ENCODE peak calls at places on chromosome 9, in seven cellular contexts. U is choroid plexus epithelial cell; V is right atrium auricular region; A is naive thymus-derived CD4-positive, alpha-beta T cell; C is left ventricle myocardium inferior; E is effector memory CD4-positive, alpha-beta T cell; O is bronchial epithelial cell. M is an unnamed sample.

GRCh38 chr9:98997580-98997979 is 53.9 kb downstream of the COL15A1 start:
- DNase-seq in E (no peak), V (no peak), U (peak), A (no peak), C (no peak), O (no peak), M (no peak)

GRCh38 chr9:122767821-122768220 is 20.9 kb upstream of the OR5C1 start:
- DNase-seq in C (no peak), O (no peak), A (no peak), V (no peak), E (no peak), U (no peak), M (no peak)

GRCh38 chr9:82419827-82420486 is 431.4 kb downstream of the SPATA31D1 start:
- DNase-seq in A (no peak), E (no peak), U (no peak), O (no peak), V (no peak), C (no peak), M (no peak)

GRCh38 chr9:94909250-94909894 is 182.9 kb downstream of the AOPEP start:
- DNase-seq in A (no peak), C (no peak), E (no peak), O (peak), U (no peak), V (peak), M (no peak)

GRCh38 chr9:77981332-77981731 is 50.3 kb downstream of the GNAQ start:
- DNase-seq in V (no peak), C (no peak), A (no peak), E (no peak), U (peak), O (peak), M (no peak)

GRCh38 chr9:74570879-74571512 is 73.9 kb downstream of the RORB start:
- DNase-seq in A (no peak), O (peak), U (peak), C (no peak), V (no peak), E (no peak), M (no peak)

GRCh38 chr9:5931657-5932056 is 41.0 kb downstream of the MLANA start:
- DNase-seq in A (no peak), V (no peak), U (no peak), O (no peak), E (no peak), C (no peak), M (no peak)

GRCh38 chr9:757246-757881 is 84.1 kb upstream of the DMRT1 start:
- DNase-seq in U (peak), E (no peak), A (no peak), V (peak), C (no peak), O (peak), M (no peak)

GRCh38 chr9:71740199-71740598 is 28.1 kb downstream of the CEMIP2 start:
- DNase-seq in V (no peak), A (no peak), E (no peak), U (no peak), O (peak), C (no peak), M (no peak)

GRCh38 chr9:132182609-132183073 is 20.8 kb downstream of the NTNG2 start:
- DNase-seq in U (peak), A (no peak), O (no peak), E (no peak), C (no peak), V (no peak), M (no peak)

GRCh38 chr9:104200456-104200994 is 106.4 kb downstream of the SMC2 start:
- DNase-seq in C (no peak), A (no peak), E (no peak), V (no peak), O (no peak), U (no peak), M (no peak)

GRCh38 chr9:89714316-89714715 is 109.5 kb downstream of the GADD45G start:
- DNase-seq in E (no peak), V (no peak), C (no peak), A (no peak), U (no peak), O (peak), M (no peak)

GRCh38 chr9:11735391-11735790 is 957.8 kb upstream of the TYRP1 start:
- DNase-seq in O (no peak), V (no peak), U (peak), A (no peak), C (no peak), E (no peak), M (no peak)

GRCh38 chr9:16414451-16414850 is 456.0 kb downstream of the BNC2 start:
- DNase-seq in V (no peak), A (no peak), C (no peak), O (peak), U (peak), E (no peak), M (no peak)

GRCh38 chr9:16419124-16419523 is 451.3 kb downstream of the BNC2 start:
- DNase-seq in C (no peak), O (no peak), U (no peak), A (no peak), V (no peak), E (no peak), M (no peak)

GRCh38 chr9:16421534-16421933 is 448.9 kb downstream of the BNC2 start:
- DNase-seq in E (no peak), A (no peak), C (no peak), U (peak), V (no peak), O (peak), M (no peak)

GRCh38 chr9:16417101-16417500 is 453.4 kb downstream of the BNC2 start:
- DNase-seq in E (no peak), O (peak), C (no peak), U (peak), V (no peak), A (no peak), M (no peak)

GRCh38 chr9:16417749-16418148 is 452.7 kb downstream of the BNC2 start:
- DNase-seq in E (no peak), V (no peak), O (no peak), U (peak), C (no peak), A (no peak), M (no peak)
- H3K4me3 ChIP-seq in E (no peak), V (no peak), O (no peak), U (no peak), C (no peak), A (no peak), M (no peak)

GRCh38 chr9:33161011-33161588 is 6.0 kb downstream of the B4GALT1 start:
- DNase-seq in O (peak), C (peak), E (peak), A (no peak), U (peak), V (peak), M (no peak)

GRCh38 chr9:33159760-33160127 is 7.4 kb downstream of the B4GALT1 start:
- DNase-seq in C (peak), U (peak), O (peak), V (peak), E (peak), A (peak), M (no peak)

GRCh38 chr9:33158555-33159057 is 8.5 kb downstream of the B4GALT1 start:
- DNase-seq in U (no peak), E (no peak), A (no peak), O (no peak), V (no peak), C (no peak), M (no peak)

GRCh38 chr9:33157960-33158359 is 9.2 kb downstream of the B4GALT1 start:
- DNase-seq in C (no peak), U (peak), A (no peak), E (no peak), O (peak), V (peak), M (no peak)

GRCh38 chr9:33159058-33159759 is 7.9 kb downstream of the B4GALT1 start:
- DNase-seq in U (peak), E (peak), C (peak), A (peak), V (peak), O (peak), M (no peak)
- H3K4me3 ChIP-seq in U (no peak), E (peak), C (peak), A (peak), V (peak), O (no peak), M (peak)

GRCh38 chr9:111456536-111456935 is 27.6 kb downstream of the ECPAS start:
- DNase-seq in V (no peak), E (no peak), A (no peak), C (no peak), O (no peak), U (peak), M (no peak)
- H3K4me3 ChIP-seq in V (no peak), E (no peak), A (no peak), C (no peak), O (no peak), U (no peak), M (no peak)

DNA sequence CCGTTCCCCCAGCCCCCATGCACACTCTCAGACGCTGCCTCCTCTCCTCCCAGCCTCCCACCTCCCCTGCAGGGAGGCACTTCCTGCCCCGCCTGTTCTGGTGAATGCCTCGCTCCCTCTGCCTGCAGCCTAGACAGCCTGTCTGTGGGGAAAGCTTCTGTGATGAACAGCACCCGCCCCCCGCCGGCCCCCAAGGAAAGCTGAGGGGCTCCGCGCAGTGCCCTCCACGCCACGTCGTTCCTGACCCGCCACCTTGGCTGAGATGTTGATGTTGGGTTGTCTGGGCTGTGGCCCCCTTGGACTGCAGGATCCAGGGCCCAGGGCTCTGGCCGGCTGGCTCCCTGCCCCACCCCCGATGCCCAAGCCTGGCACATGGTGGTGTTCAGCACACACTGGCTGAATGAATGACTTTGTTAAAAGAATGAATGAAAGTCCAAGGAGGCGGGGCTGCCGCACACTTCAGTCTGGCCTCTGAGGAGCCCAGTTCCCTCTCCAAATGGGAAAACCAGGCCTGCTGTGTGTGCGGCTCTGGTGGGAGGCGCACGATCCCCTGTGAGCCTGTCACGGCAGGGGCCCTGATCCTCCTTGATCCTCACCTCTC is 2.1 kb upstream of the MYMK start:
- DNase-seq in A (no peak), C (no peak), E (no peak), O (no peak), U (peak), V (no peak), M (no peak)
- H3K4me3 ChIP-seq in A (no peak), C (peak), E (no peak), O (no peak), U (no peak), V (no peak), M (no peak)

DNA sequence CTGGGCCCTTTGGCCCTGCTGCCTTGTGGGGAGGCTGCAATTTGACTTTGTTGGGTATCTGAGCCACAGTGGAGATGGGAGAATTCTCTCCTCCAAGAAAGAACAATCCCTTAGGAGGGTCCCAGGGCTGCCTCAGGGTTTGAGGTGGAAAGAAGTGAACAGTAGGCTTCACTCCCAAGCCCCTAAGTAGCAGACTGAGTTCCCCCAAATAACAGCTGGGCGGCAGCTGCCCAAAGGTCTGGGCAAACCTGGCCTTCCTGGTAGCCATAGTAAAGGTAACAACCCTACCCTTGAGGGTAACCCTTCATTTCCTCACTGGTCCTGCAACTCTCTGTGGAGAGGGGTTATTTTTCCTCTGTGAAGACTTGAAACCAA is 746 bp downstream of the RGS3 start:
- DNase-seq in U (no peak), V (no peak), A (no peak), O (no peak), E (no peak), C (no peak), M (no peak)
- H3K4me3 ChIP-seq in U (no peak), V (peak), A (no peak), O (no peak), E (no peak), C (peak), M (peak)